ENCODE peak calls at places on chromosomes 7 and 10, in four cellular contexts. One of them, this sample, is unnamed.

GRCh38 chr7:128425851-128426250 is 16.1 kb upstream of the IMPDH1 start:
- DNase-seq in WTC11: peak; percentile 91
- DNase-seq in HepG2: peak; percentile 49
- DNase-seq in K562: peak; percentile 94
- DNase-seq in this sample: peak; percentile 80

GRCh38 chr10:37379991-37380390 is 254.6 kb downstream of the ANKRD30A start:
- DNase-seq in WTC11: no peak
- DNase-seq in HepG2: no peak
- DNase-seq in K562: no peak
- DNase-seq in this sample: no peak

GRCh38 chr7:16233519-16233918 is 187.8 kb downstream of the CRPPA start:
- DNase-seq in WTC11: no peak
- DNase-seq in HepG2: no peak
- DNase-seq in K562: no peak
- DNase-seq in this sample: no peak

GRCh38 chr10:69088801-69089501 is 1.0 kb downstream of the SRGN start:
- DNase-seq in WTC11: no peak
- DNase-seq in HepG2: no peak
- DNase-seq in K562: peak; percentile 79
- DNase-seq in this sample: no peak

GRCh38 chr7:2217716-2218443 is 14.9 kb downstream of the MAD1L1 start:
- DNase-seq in WTC11: no peak
- DNase-seq in HepG2: no peak
- DNase-seq in K562: no peak
- DNase-seq in this sample: no peak

GRCh38 chr10:76624470-76624869 is 1013.1 kb downstream of the KCNMA1 start:
- DNase-seq in WTC11: no peak
- DNase-seq in HepG2: no peak
- DNase-seq in K562: no peak
- DNase-seq in this sample: no peak

GRCh38 chr7:1512781-1513656 is 8.8 kb upstream of the INTS1 start:
- DNase-seq in WTC11: no peak
- DNase-seq in HepG2: no peak
- DNase-seq in K562: peak; percentile 57
- DNase-seq in this sample: no peak

GRCh38 chr10:71736570-71737355 is 17.2 kb upstream of the C10orf105 start:
- DNase-seq in WTC11: no peak
- DNase-seq in HepG2: no peak
- DNase-seq in K562: no peak
- DNase-seq in this sample: peak; percentile 61

GRCh38 chr10:59892697-59893096 is 13.7 kb downstream of the CCDC6 start:
- DNase-seq in WTC11: no peak
- DNase-seq in HepG2: no peak
- DNase-seq in K562: peak; percentile 53
- DNase-seq in this sample: no peak

GRCh38 chr10:132322621-132323048 is 9.4 kb upstream of the LRRC27 start:
- DNase-seq in WTC11: no peak
- DNase-seq in HepG2: peak; percentile 52
- DNase-seq in K562: no peak
- DNase-seq in this sample: no peak

GRCh38 chr7:2048531-2048930 is 184.2 kb downstream of the MAD1L1 start:
- DNase-seq in WTC11: no peak
- DNase-seq in HepG2: no peak
- DNase-seq in K562: no peak
- DNase-seq in this sample: no peak

GRCh38 chr10:34008641-34009040 is 674.2 kb upstream of the NRP1 start:
- DNase-seq in WTC11: peak; percentile 50
- DNase-seq in HepG2: no peak
- DNase-seq in K562: no peak
- DNase-seq in this sample: no peak

GRCh38 chr7:95607477-95608010 is 11.2 kb upstream of the PDK4 start:
- DNase-seq in WTC11: no peak
- DNase-seq in HepG2: no peak
- DNase-seq in K562: no peak
- DNase-seq in this sample: no peak

GRCh38 chr10:5582736-5583135 is 58.0 kb downstream of the CALML3 start:
- DNase-seq in WTC11: no peak
- DNase-seq in HepG2: no peak
- DNase-seq in K562: peak; percentile 65
- DNase-seq in this sample: no peak
- TF ChIP-seq ELF4 in WTC11: no peak
- TF ChIP-seq ELF4 in HepG2: no peak
- TF ChIP-seq ELF4 in K562: no peak
- TF ChIP-seq ELF4 in this sample: no peak

DNA sequence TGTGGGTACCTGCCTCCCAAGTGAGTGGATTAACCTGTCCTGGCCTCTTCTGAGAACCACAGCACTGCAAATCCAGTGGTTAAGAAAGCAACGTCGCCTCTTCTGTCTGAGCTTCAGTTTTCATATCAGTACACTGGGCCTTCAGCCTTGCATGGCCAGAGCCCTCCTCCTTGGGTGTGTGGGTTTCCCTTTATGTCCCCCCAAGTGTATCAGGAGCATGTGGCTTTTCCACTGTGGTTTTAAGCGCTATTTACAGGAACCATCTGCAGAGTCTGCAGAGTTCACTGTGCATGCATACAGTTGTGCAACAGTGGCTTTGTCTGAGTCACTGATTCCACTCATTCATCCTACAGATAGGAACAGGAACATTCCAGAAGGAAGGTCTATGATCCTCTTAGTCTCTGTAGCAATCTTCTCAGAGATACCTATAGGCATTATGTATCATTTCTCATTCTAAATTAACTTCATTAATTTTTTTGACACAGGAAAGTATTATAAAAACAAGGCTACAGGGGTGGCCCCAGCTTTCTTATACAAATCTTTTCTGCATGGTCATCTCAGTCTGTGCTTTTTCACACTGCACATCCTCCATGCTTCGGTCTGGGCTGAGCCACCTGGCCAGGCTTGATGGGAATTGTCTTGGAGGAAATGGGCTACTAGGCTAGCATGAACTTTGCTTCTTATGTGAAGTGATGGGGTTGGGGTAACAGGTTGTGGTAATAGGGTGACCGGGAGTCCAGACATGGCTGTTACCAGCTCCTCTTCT is 17.1 kb downstream of the MBL2 start:
- DNase-seq in WTC11: no peak
- DNase-seq in HepG2: peak; percentile 89
- DNase-seq in K562: no peak
- DNase-seq in this sample: no peak
- TF ChIP-seq ELF4 in WTC11: no peak
- TF ChIP-seq ELF4 in HepG2: no peak
- TF ChIP-seq ELF4 in K562: no peak
- TF ChIP-seq ELF4 in this sample: no peak

GRCh38 chr10:22335204-22335956 is 9.9 kb upstream of the SPAG6 start:
- DNase-seq in WTC11: peak; percentile 58
- DNase-seq in HepG2: no peak
- DNase-seq in K562: no peak
- DNase-seq in this sample: no peak
- TF ChIP-seq ELF4 in WTC11: no peak
- TF ChIP-seq ELF4 in HepG2: no peak
- TF ChIP-seq ELF4 in K562: no peak
- TF ChIP-seq ELF4 in this sample: no peak

GRCh38 chr7:90825779-90826178 is 229.7 kb downstream of the CDK14 start:
- DNase-seq in WTC11: no peak
- DNase-seq in HepG2: no peak
- DNase-seq in K562: no peak
- DNase-seq in this sample: no peak
- TF ChIP-seq ELF4 in WTC11: no peak
- TF ChIP-seq ELF4 in HepG2: no peak
- TF ChIP-seq ELF4 in K562: no peak
- TF ChIP-seq ELF4 in this sample: no peak

DNA sequence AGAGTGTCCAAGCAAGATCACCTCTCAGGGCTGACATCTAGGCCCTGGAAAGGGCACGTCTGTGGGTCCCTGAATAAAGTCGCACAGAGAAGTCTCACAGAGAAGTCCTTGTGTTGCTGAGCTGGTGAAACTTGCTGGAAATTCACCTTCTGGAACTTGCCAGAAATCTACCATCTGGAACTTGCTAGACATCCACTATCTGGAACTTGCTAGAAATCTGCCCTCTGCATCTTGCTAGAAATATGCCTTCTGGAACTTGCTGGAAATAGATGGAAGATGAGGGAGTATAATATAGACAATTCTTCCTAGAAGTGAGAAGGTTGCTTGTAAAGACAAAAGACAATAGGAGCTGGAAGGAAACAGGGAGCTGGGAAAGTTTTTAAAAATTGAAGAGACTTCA is 5.4 kb upstream of the TAX1BP1 start:
- DNase-seq in WTC11: no peak
- DNase-seq in HepG2: no peak
- DNase-seq in K562: no peak
- DNase-seq in this sample: no peak
- TF ChIP-seq ELF4 in WTC11: no peak
- TF ChIP-seq ELF4 in HepG2: no peak
- TF ChIP-seq ELF4 in K562: no peak
- TF ChIP-seq ELF4 in this sample: no peak

This sample was measured in HEK293T.